ENCODE peak calls at places on chromosomes 2 and 18, in nine cellular contexts. T is mammary epithelial cell; P is CD8-positive, alpha-beta memory T cell; D is lower lobe of right lung; G is K562; H is mesendoderm; Q is A673; N is GM23248; R is CD8-positive, alpha-beta T cell. X is an unnamed sample.

GRCh38 chr2:241500431-241500975 is 7.9 kb downstream of the STK25 start:
- DNase-seq in T (no peak), P (no peak), D (peak; percentile 39), G (no peak), H (no peak), Q (no peak), N (no peak), R (no peak), X (no peak)

GRCh38 chr18:48163184-48164095 is 233.0 kb upstream of the SMAD2 start:
- DNase-seq in T (no peak), P (no peak), D (no peak), G (no peak), H (no peak), Q (no peak), N (no peak), R (no peak), X (no peak)

GRCh38 chr2:164689020-164689419 is 67.7 kb upstream of the GRB14 start:
- DNase-seq in T (no peak), P (no peak), D (no peak), G (no peak), H (no peak), Q (peak; percentile 3), N (no peak), R (no peak), X (no peak)

GRCh38 chr18:46732201-46732600 is 24.7 kb downstream of the ST8SIA5 start:
- DNase-seq in T (no peak), P (no peak), D (no peak), G (no peak), H (no peak), Q (no peak), N (no peak), R (no peak), X (no peak)

GRCh38 chr2:4745596-4745995 is 946.6 kb upstream of the SOX11 start:
- DNase-seq in T (no peak), P (no peak), D (no peak), G (no peak), H (peak; percentile 45), Q (peak; percentile 98), N (no peak), R (no peak), X (no peak)

GRCh38 chr2:101625387-101625786 is 72.1 kb upstream of the MAP4K4 start:
- DNase-seq in T (peak; percentile 28), P (no peak), D (no peak), G (no peak), H (no peak), Q (no peak), N (peak; percentile 14), R (no peak), X (no peak)

GRCh38 chr2:144162652-144163051 is 357.3 kb downstream of the ZEB2 start:
- DNase-seq in T (peak; percentile 29), P (peak; percentile 46), D (no peak), G (no peak), H (peak; percentile 73), Q (no peak), N (no peak), R (peak; percentile 19), X (peak; percentile 65)

GRCh38 chr2:172103471-172104292 is 982 bp upstream of the DLX2 start:
- DNase-seq in T (peak; percentile 75), P (peak; percentile 60), D (peak; percentile 84), G (peak; percentile 92), H (peak; percentile 89), Q (peak; percentile 91), N (peak; percentile 91), R (peak; percentile 55), X (peak; percentile 76)

GRCh38 chr18:54767094-54767493 is 61.2 kb upstream of the RAB27B start:
- DNase-seq in T (no peak), P (no peak), D (no peak), G (no peak), H (no peak), Q (no peak), N (no peak), R (no peak), X (no peak)

GRCh38 chr2:3210257-3210656 is 167.4 kb downstream of the EIPR1 start:
- DNase-seq in T (no peak), P (no peak), D (no peak), G (no peak), H (no peak), Q (no peak), N (no peak), R (no peak), X (no peak)

GRCh38 chr2:3211971-3212362 is 165.7 kb downstream of the EIPR1 start:
- DNase-seq in T (no peak), P (no peak), D (no peak), G (no peak), H (no peak), Q (no peak), N (no peak), R (no peak), X (no peak)

GRCh38 chr2:3212984-3213383 is 164.6 kb downstream of the EIPR1 start:
- DNase-seq in T (no peak), P (no peak), D (no peak), G (no peak), H (no peak), Q (no peak), N (no peak), R (no peak), X (no peak)

GRCh38 chr2:3209258-3209657 is 168.4 kb downstream of the EIPR1 start:
- DNase-seq in T (no peak), P (no peak), D (no peak), G (no peak), H (no peak), Q (no peak), N (no peak), R (no peak), X (no peak)

DNA sequence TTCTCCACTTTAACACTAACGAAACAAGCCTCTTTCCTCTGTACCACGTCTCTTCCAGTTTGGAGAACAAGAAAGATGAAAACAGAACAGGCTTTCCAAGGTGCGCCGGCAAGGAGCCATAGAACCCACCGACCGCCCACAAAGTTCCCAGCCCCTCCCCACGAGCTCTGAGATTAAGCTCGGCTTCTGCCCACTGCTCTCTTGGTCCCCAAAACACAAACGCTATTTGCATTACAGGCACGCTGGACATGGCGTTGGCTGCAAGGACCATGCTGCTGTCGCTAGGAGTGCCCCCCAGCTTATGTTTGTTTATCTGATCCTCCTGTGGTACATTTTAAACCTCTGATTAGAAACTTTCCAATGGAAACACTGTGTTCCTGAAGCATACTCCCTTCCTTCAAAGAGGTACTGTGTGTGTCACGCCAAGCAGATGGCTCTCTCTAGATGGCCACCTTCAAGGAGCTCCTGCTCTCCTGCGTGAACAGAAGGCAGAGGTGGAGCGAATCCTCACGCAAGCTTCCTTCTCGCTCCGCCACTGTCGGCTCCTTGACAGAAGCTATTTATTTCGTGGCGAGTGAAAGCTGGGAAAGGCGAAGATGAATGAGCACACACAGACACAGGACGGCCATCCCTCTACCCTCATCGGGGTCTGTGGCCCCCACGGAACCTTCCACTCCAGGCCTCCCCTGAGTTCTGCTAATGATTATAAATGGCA is 166.2 kb downstream of the EIPR1 start:
- DNase-seq in T (no peak), P (no peak), D (no peak), G (no peak), H (no peak), Q (no peak), N (no peak), R (no peak), X (no peak)
- H3K4me1 ChIP-seq in T (no peaks in the 10 kb centered on the region), P (no peaks in the 10 kb centered on the region), D (no peaks in the 10 kb centered on the region), G (no peaks in the 10 kb centered on the region), H (no peaks in the 10 kb centered on the region), Q (no peaks in the 10 kb centered on the region), N (no peaks in the 10 kb centered on the region), R (no peaks in the 10 kb centered on the region), X (no peaks in the 10 kb centered on the region)

GRCh38 chr2:147989809-147990403 is 30.6 kb downstream of the ORC4 start:
- DNase-seq in T (peak; percentile 10), P (peak; percentile 38), D (no peak), G (peak; percentile 51), H (peak; percentile 59), Q (peak; percentile 63), N (peak; percentile 78), R (no peak), X (peak; percentile 64)
- H3K4me1 ChIP-seq in T (no peaks in the 10 kb centered on the region), P (peaks cover under 1% of the 10 kb centered on the region), D (no peaks in the 10 kb centered on the region), G (no peaks in the 10 kb centered on the region), H (no peaks in the 10 kb centered on the region), Q (no peaks in the 10 kb centered on the region), N (peaks cover 4% of the 10 kb centered on the region), R (no peaks in the 10 kb centered on the region), X (no peaks in the 10 kb centered on the region)

GRCh38 chr2:203407496-203407895 is 79.3 kb downstream of the ABI2 start:
- DNase-seq in T (no peak), P (no peak), D (no peak), G (no peak), H (no peak), Q (no peak), N (no peak), R (no peak), X (no peak)

GRCh38 chr2:203400805-203401585 is 72.8 kb downstream of the ABI2 start:
- DNase-seq in T (no peak), P (no peak), D (no peak), G (no peak), H (no peak), Q (no peak), N (peak; percentile 28), R (no peak), X (no peak)

GRCh38 chr2:203399031-203399430 is 70.8 kb downstream of the ABI2 start:
- DNase-seq in T (no peak), P (no peak), D (no peak), G (no peak), H (no peak), Q (no peak), N (peak; percentile 36), R (no peak), X (no peak)

DNA sequence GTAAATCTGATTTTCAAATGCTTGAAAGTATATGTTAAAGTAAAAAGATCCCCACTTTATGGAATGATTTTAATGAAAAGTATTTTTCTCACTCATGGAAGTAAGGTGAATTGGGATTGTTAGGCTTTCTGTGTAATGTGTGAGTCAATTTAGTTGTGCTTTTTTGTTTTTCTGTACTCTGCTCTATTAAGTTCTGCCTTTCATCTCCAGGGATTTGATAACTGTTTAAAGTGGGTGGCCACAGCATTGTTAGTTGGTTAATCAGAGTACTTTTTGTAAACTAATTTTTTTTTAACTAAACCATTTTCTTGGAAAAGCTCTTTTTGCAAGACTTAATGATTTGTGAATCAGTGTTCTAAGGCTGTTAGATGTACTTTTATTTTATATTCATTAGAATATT is 76.8 kb downstream of the ABI2 start:
- DNase-seq in T (no peak), P (no peak), D (no peak), G (no peak), H (no peak), Q (no peak), N (peak; percentile 75), R (no peak), X (no peak)
- H3K4me1 ChIP-seq in T (peaks cover 29% of the 10 kb centered on the region), P (no peaks in the 10 kb centered on the region), D (no peaks in the 10 kb centered on the region), G (no peaks in the 10 kb centered on the region), H (no peaks in the 10 kb centered on the region), Q (no peaks in the 10 kb centered on the region), N (peaks cover 60% of the 10 kb centered on the region), R (no peaks in the 10 kb centered on the region), X (no peaks in the 10 kb centered on the region)

DNA sequence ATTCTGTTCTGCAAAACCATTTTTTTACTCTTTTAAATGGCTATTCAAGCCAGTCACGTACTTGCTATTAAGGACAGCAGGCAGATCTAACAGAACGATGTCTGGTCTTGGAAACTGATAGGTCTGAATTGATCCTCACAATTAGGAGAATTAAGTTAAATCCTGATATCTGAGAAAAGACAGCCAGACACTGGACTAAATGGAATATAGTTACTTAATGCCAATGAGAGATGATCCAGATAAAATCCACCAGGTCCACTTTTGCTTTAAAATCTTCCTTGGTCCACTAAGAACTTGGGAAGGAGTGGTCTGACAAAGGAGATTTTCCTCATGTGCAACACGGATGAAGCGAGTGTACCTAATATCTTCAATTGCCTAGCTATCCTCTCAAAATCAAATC is 86.9 kb downstream of the PLEKHM3 start:
- DNase-seq in T (no peak), P (no peak), D (no peak), G (no peak), H (no peak), Q (no peak), N (no peak), R (no peak), X (no peak)
- H3K4me1 ChIP-seq in T (peaks cover 8% of the 10 kb centered on the region), P (no peaks in the 10 kb centered on the region), D (no peaks in the 10 kb centered on the region), G (no peaks in the 10 kb centered on the region), H (no peaks in the 10 kb centered on the region), Q (no peaks in the 10 kb centered on the region), N (no peaks in the 10 kb centered on the region), R (no peaks in the 10 kb centered on the region), X (no peaks in the 10 kb centered on the region)